ENCODE peak calls at places on chromosomes 16 and 17, in eight cellular contexts. One of them, this sample, is unnamed.

GRCh38 chr17:9195961-9196668 is 174.8 kb downstream of the NTN1 start:
- DNase-seq in cardiac fibroblast: no peak
- DNase-seq in psoas muscle: no peak
- DNase-seq in pancreas: no peak
- DNase-seq in stromal cell of bone marrow: no peak
- DNase-seq in stimulated activated CD4-positive, alpha-beta T cell treated with anti-CD3 and anti-CD28 coated beads, Interleukin-1b, Interleukin-23, amount 100 ng/mL, for 1 hour: no peak
- DNase-seq in ELF-1: peak; percentile 93
- DNase-seq in MCF 10A: no peak
- DNase-seq in this sample: no peak

GRCh38 chr16:80150978-80151705 is 389.7 kb upstream of the DYNLRB2 start:
- DNase-seq in psoas muscle: no peak
- DNase-seq in stromal cell of bone marrow: no peak
- DNase-seq in MCF 10A: no peak
- DNase-seq in ELF-1: no peak
- DNase-seq in stimulated activated CD4-positive, alpha-beta T cell treated with anti-CD3 and anti-CD28 coated beads, Interleukin-1b, Interleukin-23, amount 100 ng/mL, for 1 hour: no peak
- DNase-seq in pancreas: no peak
- DNase-seq in cardiac fibroblast: no peak
- DNase-seq in this sample: no peak

GRCh38 chr16:787261-787966 is 767 bp downstream of the RPUSD1 start:
- DNase-seq in stimulated activated CD4-positive, alpha-beta T cell treated with anti-CD3 and anti-CD28 coated beads, Interleukin-1b, Interleukin-23, amount 100 ng/mL, for 1 hour: no peak
- DNase-seq in cardiac fibroblast: no peak
- DNase-seq in stromal cell of bone marrow: no peak
- DNase-seq in MCF 10A: no peak
- DNase-seq in ELF-1: no peak
- DNase-seq in pancreas: no peak
- DNase-seq in psoas muscle: no peak
- DNase-seq in this sample: no peak

GRCh38 chr16:89210904-89211515 is 6.5 kb upstream of the ZNF778 start:
- DNase-seq in pancreas: no peak
- DNase-seq in ELF-1: no peak
- DNase-seq in MCF 10A: no peak
- DNase-seq in stimulated activated CD4-positive, alpha-beta T cell treated with anti-CD3 and anti-CD28 coated beads, Interleukin-1b, Interleukin-23, amount 100 ng/mL, for 1 hour: no peak
- DNase-seq in psoas muscle: no peak
- DNase-seq in cardiac fibroblast: no peak
- DNase-seq in stromal cell of bone marrow: no peak
- DNase-seq in this sample: no peak

GRCh38 chr17:65855245-65855644 is 293.8 kb upstream of the AXIN2 start:
- DNase-seq in stimulated activated CD4-positive, alpha-beta T cell treated with anti-CD3 and anti-CD28 coated beads, Interleukin-1b, Interleukin-23, amount 100 ng/mL, for 1 hour: no peak
- DNase-seq in stromal cell of bone marrow: no peak
- DNase-seq in psoas muscle: no peak
- DNase-seq in cardiac fibroblast: peak; percentile 2
- DNase-seq in ELF-1: peak; percentile 33
- DNase-seq in MCF 10A: peak; percentile 92
- DNase-seq in pancreas: no peak
- DNase-seq in this sample: no peak

GRCh38 chr17:33050611-33051140 is 59.0 kb downstream of the SPACA3 start:
- DNase-seq in psoas muscle: no peak
- DNase-seq in stimulated activated CD4-positive, alpha-beta T cell treated with anti-CD3 and anti-CD28 coated beads, Interleukin-1b, Interleukin-23, amount 100 ng/mL, for 1 hour: no peak
- DNase-seq in pancreas: no peak
- DNase-seq in cardiac fibroblast: no peak
- DNase-seq in stromal cell of bone marrow: no peak
- DNase-seq in ELF-1: no peak
- DNase-seq in MCF 10A: no peak
- DNase-seq in this sample: no peak

GRCh38 chr17:1730345-1731193 is 6.1 kb downstream of the WDR81 start:
- DNase-seq in psoas muscle: peak; percentile 96
- DNase-seq in ELF-1: no peak
- DNase-seq in stimulated activated CD4-positive, alpha-beta T cell treated with anti-CD3 and anti-CD28 coated beads, Interleukin-1b, Interleukin-23, amount 100 ng/mL, for 1 hour: no peak
- DNase-seq in MCF 10A: peak; percentile 70
- DNase-seq in stromal cell of bone marrow: peak; percentile 68
- DNase-seq in pancreas: peak; percentile 60
- DNase-seq in cardiac fibroblast: peak; percentile 92
- DNase-seq in this sample: no peak

GRCh38 chr17:4949321-4950074 is 1.2 kb upstream of the PFN1 start:
- DNase-seq in stromal cell of bone marrow: no peak
- DNase-seq in stimulated activated CD4-positive, alpha-beta T cell treated with anti-CD3 and anti-CD28 coated beads, Interleukin-1b, Interleukin-23, amount 100 ng/mL, for 1 hour: peak; percentile 56
- DNase-seq in ELF-1: peak; percentile 92
- DNase-seq in cardiac fibroblast: peak; percentile 71
- DNase-seq in psoas muscle: peak; percentile 89
- DNase-seq in pancreas: peak; percentile 85
- DNase-seq in MCF 10A: peak; percentile 83
- DNase-seq in this sample: peak; percentile 86

GRCh38 chr17:79382313-79382712 is 228.5 kb downstream of the RBFOX3 start:
- DNase-seq in stromal cell of bone marrow: no peak
- DNase-seq in stimulated activated CD4-positive, alpha-beta T cell treated with anti-CD3 and anti-CD28 coated beads, Interleukin-1b, Interleukin-23, amount 100 ng/mL, for 1 hour: no peak
- DNase-seq in psoas muscle: no peak
- DNase-seq in pancreas: no peak
- DNase-seq in cardiac fibroblast: no peak
- DNase-seq in ELF-1: no peak
- DNase-seq in MCF 10A: no peak
- DNase-seq in this sample: no peak

GRCh38 chr17:66777689-66778225 is 57.2 kb upstream of the CACNG5 start:
- DNase-seq in cardiac fibroblast: peak; percentile 33
- DNase-seq in ELF-1: peak; percentile 96
- DNase-seq in psoas muscle: no peak
- DNase-seq in MCF 10A: no peak
- DNase-seq in stromal cell of bone marrow: no peak
- DNase-seq in pancreas: no peak
- DNase-seq in stimulated activated CD4-positive, alpha-beta T cell treated with anti-CD3 and anti-CD28 coated beads, Interleukin-1b, Interleukin-23, amount 100 ng/mL, for 1 hour: no peak
- DNase-seq in this sample: no peak

GRCh38 chr17:81553018-81553615 is 964 bp upstream of the FAAP100 start:
- DNase-seq in ELF-1: peak; percentile 95
- DNase-seq in psoas muscle: peak; percentile 75
- DNase-seq in pancreas: peak; percentile 73
- DNase-seq in MCF 10A: peak; percentile 92
- DNase-seq in cardiac fibroblast: peak; percentile 84
- DNase-seq in stromal cell of bone marrow: peak; percentile 79
- DNase-seq in stimulated activated CD4-positive, alpha-beta T cell treated with anti-CD3 and anti-CD28 coated beads, Interleukin-1b, Interleukin-23, amount 100 ng/mL, for 1 hour: peak; percentile 44
- DNase-seq in this sample: peak; percentile 74

GRCh38 chr17:67071595-67071994 is 27.2 kb downstream of the CACNG1 start:
- DNase-seq in pancreas: no peak
- DNase-seq in ELF-1: no peak
- DNase-seq in stimulated activated CD4-positive, alpha-beta T cell treated with anti-CD3 and anti-CD28 coated beads, Interleukin-1b, Interleukin-23, amount 100 ng/mL, for 1 hour: no peak
- DNase-seq in MCF 10A: no peak
- DNase-seq in stromal cell of bone marrow: no peak
- DNase-seq in cardiac fibroblast: no peak
- DNase-seq in psoas muscle: no peak
- DNase-seq in this sample: no peak

GRCh38 chr17:77281904-77282367 is 141.2 kb downstream of the SEC14L1 start:
- DNase-seq in pancreas: no peak
- DNase-seq in MCF 10A: peak; percentile 72
- DNase-seq in stromal cell of bone marrow: no peak
- DNase-seq in ELF-1: peak; percentile 53
- DNase-seq in stimulated activated CD4-positive, alpha-beta T cell treated with anti-CD3 and anti-CD28 coated beads, Interleukin-1b, Interleukin-23, amount 100 ng/mL, for 1 hour: no peak
- DNase-seq in cardiac fibroblast: peak; percentile 57
- DNase-seq in psoas muscle: no peak
- DNase-seq in this sample: no peak

GRCh38 chr16:3608069-3608468 is 3.3 kb downstream of the SLX4 start:
- DNase-seq in stimulated activated CD4-positive, alpha-beta T cell treated with anti-CD3 and anti-CD28 coated beads, Interleukin-1b, Interleukin-23, amount 100 ng/mL, for 1 hour: no peak
- DNase-seq in stromal cell of bone marrow: no peak
- DNase-seq in MCF 10A: no peak
- DNase-seq in psoas muscle: no peak
- DNase-seq in pancreas: no peak
- DNase-seq in cardiac fibroblast: no peak
- DNase-seq in ELF-1: no peak
- DNase-seq in this sample: no peak

GRCh38 chr16:13573903-13574302 is 346.1 kb upstream of the ERCC4 start:
- DNase-seq in ELF-1: no peak
- DNase-seq in pancreas: no peak
- DNase-seq in cardiac fibroblast: no peak
- DNase-seq in MCF 10A: no peak
- DNase-seq in stromal cell of bone marrow: no peak
- DNase-seq in psoas muscle: no peak
- DNase-seq in stimulated activated CD4-positive, alpha-beta T cell treated with anti-CD3 and anti-CD28 coated beads, Interleukin-1b, Interleukin-23, amount 100 ng/mL, for 1 hour: no peak
- DNase-seq in this sample: no peak

GRCh38 chr17:49521521-49522185 is 26.6 kb downstream of the NGFR start:
- DNase-seq in cardiac fibroblast: no peak
- DNase-seq in pancreas: no peak
- DNase-seq in psoas muscle: no peak
- DNase-seq in ELF-1: no peak
- DNase-seq in MCF 10A: no peak
- DNase-seq in stimulated activated CD4-positive, alpha-beta T cell treated with anti-CD3 and anti-CD28 coated beads, Interleukin-1b, Interleukin-23, amount 100 ng/mL, for 1 hour: no peak
- DNase-seq in stromal cell of bone marrow: no peak
- DNase-seq in this sample: no peak

GRCh38 chr17:78993241-78993956 is 13.7 kb upstream of the LGALS3BP start:
- DNase-seq in cardiac fibroblast: peak; percentile 65
- DNase-seq in stromal cell of bone marrow: no peak
- DNase-seq in MCF 10A: peak; percentile 43
- DNase-seq in ELF-1: peak; percentile 63
- DNase-seq in pancreas: peak; percentile 66
- DNase-seq in psoas muscle: no peak
- DNase-seq in stimulated activated CD4-positive, alpha-beta T cell treated with anti-CD3 and anti-CD28 coated beads, Interleukin-1b, Interleukin-23, amount 100 ng/mL, for 1 hour: no peak
- DNase-seq in this sample: no peak

GRCh38 chr17:11140028-11140427 is 101.0 kb upstream of the SHISA6 start:
- DNase-seq in stimulated activated CD4-positive, alpha-beta T cell treated with anti-CD3 and anti-CD28 coated beads, Interleukin-1b, Interleukin-23, amount 100 ng/mL, for 1 hour: no peak
- DNase-seq in ELF-1: no peak
- DNase-seq in psoas muscle: no peak
- DNase-seq in MCF 10A: peak; percentile 11
- DNase-seq in stromal cell of bone marrow: peak; percentile 1
- DNase-seq in cardiac fibroblast: no peak
- DNase-seq in pancreas: no peak
- DNase-seq in this sample: no peak

GRCh38 chr16:86222541-86222940 is 287.8 kb upstream of the FOXF1 start:
- DNase-seq in pancreas: no peak
- DNase-seq in cardiac fibroblast: peak; percentile 23
- DNase-seq in MCF 10A: no peak
- DNase-seq in stimulated activated CD4-positive, alpha-beta T cell treated with anti-CD3 and anti-CD28 coated beads, Interleukin-1b, Interleukin-23, amount 100 ng/mL, for 1 hour: no peak
- DNase-seq in psoas muscle: no peak
- DNase-seq in stromal cell of bone marrow: no peak
- DNase-seq in ELF-1: no peak
- DNase-seq in this sample: no peak

GRCh38 chr17:17057057-17057551 is 14.8 kb downstream of the MPRIP start:
- DNase-seq in stimulated activated CD4-positive, alpha-beta T cell treated with anti-CD3 and anti-CD28 coated beads, Interleukin-1b, Interleukin-23, amount 100 ng/mL, for 1 hour: no peak
- DNase-seq in MCF 10A: no peak
- DNase-seq in psoas muscle: no peak
- DNase-seq in ELF-1: no peak
- DNase-seq in cardiac fibroblast: no peak
- DNase-seq in pancreas: no peak
- DNase-seq in stromal cell of bone marrow: no peak
- DNase-seq in this sample: no peak

GRCh38 chr17:15341385-15341849 is at the start of gene TEKT3:
- DNase-seq in pancreas: peak; percentile 89
- DNase-seq in MCF 10A: peak; percentile 43
- DNase-seq in stimulated activated CD4-positive, alpha-beta T cell treated with anti-CD3 and anti-CD28 coated beads, Interleukin-1b, Interleukin-23, amount 100 ng/mL, for 1 hour: no peak
- DNase-seq in stromal cell of bone marrow: peak; percentile 59
- DNase-seq in cardiac fibroblast: peak; percentile 68
- DNase-seq in ELF-1: peak; percentile 98
- DNase-seq in psoas muscle: peak; percentile 93
- DNase-seq in this sample: no peak

GRCh38 chr17:48374650-48375230 is 55.3 kb downstream of the SKAP1 start:
- DNase-seq in pancreas: peak; percentile 29
- DNase-seq in stromal cell of bone marrow: no peak
- DNase-seq in stimulated activated CD4-positive, alpha-beta T cell treated with anti-CD3 and anti-CD28 coated beads, Interleukin-1b, Interleukin-23, amount 100 ng/mL, for 1 hour: no peak
- DNase-seq in psoas muscle: no peak
- DNase-seq in ELF-1: peak; percentile 69
- DNase-seq in cardiac fibroblast: peak; percentile 8
- DNase-seq in MCF 10A: peak; percentile 63
- DNase-seq in this sample: no peak

GRCh38 chr16:50366126-50366525 is 2.7 kb downstream of the BRD7 start:
- DNase-seq in stimulated activated CD4-positive, alpha-beta T cell treated with anti-CD3 and anti-CD28 coated beads, Interleukin-1b, Interleukin-23, amount 100 ng/mL, for 1 hour: no peak
- DNase-seq in stromal cell of bone marrow: no peak
- DNase-seq in psoas muscle: no peak
- DNase-seq in ELF-1: no peak
- DNase-seq in pancreas: no peak
- DNase-seq in MCF 10A: no peak
- DNase-seq in cardiac fibroblast: no peak
- DNase-seq in this sample: no peak

GRCh38 chr17:73118876-73119485 is 26.5 kb upstream of the SLC39A11 start:
- DNase-seq in psoas muscle: no peak
- DNase-seq in MCF 10A: no peak
- DNase-seq in stromal cell of bone marrow: no peak
- DNase-seq in stimulated activated CD4-positive, alpha-beta T cell treated with anti-CD3 and anti-CD28 coated beads, Interleukin-1b, Interleukin-23, amount 100 ng/mL, for 1 hour: no peak
- DNase-seq in pancreas: no peak
- DNase-seq in ELF-1: no peak
- DNase-seq in cardiac fibroblast: no peak
- DNase-seq in this sample: no peak